ENCODE peak calls at places on chromosomes 13 and 19, in seven cellular contexts. M is HepG2, O is endothelial cell of umbilical vein, Y is HCT116, V is H1, P is K562, B is GM12878. L is an unnamed sample. For H3K9me3, the result is how much of the 10 kb centered on the place peaks cover.

GRCh38 chr19:50361290-50362029 is 4.0 kb downstream of the NAPSA start:
- DNase-seq in M (no peak), O (no peak), Y (peak), V (no peak), P (peak), B (no peak), L (no peak)

GRCh38 chr19:1422360-1422759 is 15.0 kb downstream of the DAZAP1 start:
- DNase-seq in M (no peak), O (no peak), Y (no peak), V (no peak), P (no peak), B (no peak), L (no peak)

GRCh38 chr19:49591731-49592485 is 926 bp downstream of the PRR12 start:
- DNase-seq in M (no peak), O (peak), Y (no peak), V (no peak), P (peak), B (no peak), L (no peak)

GRCh38 chr19:2188708-2189385 is 25.1 kb downstream of the DOT1L start:
- DNase-seq in M (no peak), O (no peak), Y (no peak), V (no peak), P (no peak), B (no peak), L (no peak)

GRCh38 chr19:3471954-3472655 is 8.2 kb downstream of the SMIM24 start:
- DNase-seq in M (no peak), O (peak), Y (no peak), V (no peak), P (peak), B (no peak), L (no peak)

GRCh38 chr19:3176715-3177501 is 1.7 kb upstream of the S1PR4 start:
- DNase-seq in M (no peak), O (no peak), Y (peak), V (no peak), P (peak), B (no peak), L (no peak)

GRCh38 chr13:21055016-21055415 is 6.4 kb downstream of the LATS2 start:
- DNase-seq in M (no peak), O (no peak), Y (no peak), V (no peak), P (no peak), B (no peak), L (no peak)

GRCh38 chr19:55333870-55334269 is 5.8 kb upstream of the KMT5C start:
- DNase-seq in M (peak), O (no peak), Y (no peak), V (no peak), P (no peak), B (no peak), L (no peak)

GRCh38 chr13:40187324-40187795 is 479.1 kb downstream of the FOXO1 start:
- DNase-seq in M (no peak), O (no peak), Y (no peak), V (no peak), P (no peak), B (no peak), L (no peak)

GRCh38 chr19:1101337-1101698 is 2.5 kb upstream of the GPX4 start:
- DNase-seq in M (no peak), O (no peak), Y (no peak), V (no peak), P (no peak), B (no peak), L (no peak)

GRCh38 chr19:38559428-38560401 is 58.0 kb downstream of the MAP4K1 start:
- DNase-seq in M (no peak), O (no peak), Y (no peak), V (no peak), P (no peak), B (peak), L (no peak)

GRCh38 chr13:110254751-110255553 is 52.0 kb downstream of the COL4A1 start:
- DNase-seq in M (no peak), O (no peak), Y (no peak), V (no peak), P (no peak), B (no peak), L (no peak)

GRCh38 chr13:109734002-109734785 is 52.2 kb downstream of the IRS2 start:
- DNase-seq in M (no peak), O (no peak), Y (no peak), V (no peak), P (no peak), B (no peak), L (no peak)

GRCh38 chr19:51272183-51272817 is 21.4 kb downstream of the SIGLECL1 start:
- DNase-seq in M (no peak), O (no peak), Y (no peak), V (no peak), P (peak), B (no peak), L (no peak)

GRCh38 chr13:99958402-99959126 is 13.0 kb downstream of the ZIC5 start:
- DNase-seq in M (no peak), O (no peak), Y (no peak), V (no peak), P (no peak), B (no peak), L (no peak)

GRCh38 chr19:30215248-30215647 is 156.9 kb upstream of the ZNF536 start:
- DNase-seq in M (no peak), O (no peak), Y (no peak), V (no peak), P (no peak), B (no peak), L (no peak)

GRCh38 chr13:110225609-110226008 is 81.3 kb downstream of the COL4A1 start:
- DNase-seq in M (no peak), O (no peak), Y (no peak), V (no peak), P (no peak), B (no peak), L (no peak)

GRCh38 chr19:11560404-11560988 is 1.5 kb upstream of the ELOF1 start:
- DNase-seq in M (peak), O (peak), Y (peak), V (no peak), P (peak), B (peak), L (peak)

GRCh38 chr19:18608102-18608804 is 1.7 kb upstream of the CRLF1 start:
- DNase-seq in M (no peak), O (no peak), Y (no peak), V (no peak), P (no peak), B (no peak), L (no peak)

GRCh38 chr13:108597943-108598342 is 31.5 kb upstream of the MYO16 start:
- DNase-seq in M (peak), O (no peak), Y (no peak), V (no peak), P (no peak), B (no peak), L (no peak)

GRCh38 chr13:57314897-57315520 is 148.0 kb downstream of the PRR20E start:
- DNase-seq in M (no peak), O (no peak), Y (no peak), V (no peak), P (no peak), B (no peak), L (no peak)

GRCh38 chr13:113973218-113974164 is at the start of gene C13orf46:
- DNase-seq in M (peak), O (no peak), Y (no peak), V (no peak), P (no peak), B (no peak), L (no peak)

GRCh38 chr19:3683405-3683865 is 16.8 kb downstream of the PIP5K1C start:
- DNase-seq in M (no peak), O (peak), Y (no peak), V (peak), P (peak), B (no peak), L (peak)

GRCh38 chr19:53883741-53884140 is 1.7 kb downstream of the PRKCG start:
- DNase-seq in M (no peak), O (no peak), Y (no peak), V (no peak), P (no peak), B (no peak), L (no peak)
- TF ChIP-seq EZH2 in M (peak), O (no peak), Y (no peak), V (no peak), P (peak), B (no peak), L (no peak)

DNA sequence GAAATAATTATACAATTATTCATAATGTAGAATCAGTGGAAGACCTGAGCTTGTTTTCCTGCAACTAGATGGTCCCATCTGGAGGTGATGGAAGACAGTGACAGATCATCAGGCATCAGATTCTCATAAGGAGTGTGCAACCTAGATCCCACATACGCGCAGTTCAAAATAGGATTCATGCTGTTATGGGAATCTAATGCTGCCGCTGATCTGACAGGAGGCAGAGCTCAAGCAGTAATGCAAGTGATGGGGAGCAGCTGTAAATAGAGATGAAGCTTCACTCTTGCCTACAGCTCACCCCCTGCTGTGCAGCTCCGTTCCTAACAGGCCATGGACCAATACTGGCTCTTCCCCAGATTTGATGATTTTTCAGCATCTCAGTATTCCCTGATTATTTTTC is 208.4 kb upstream of the RXFP2 start:
- DNase-seq in M (no peak), O (no peak), Y (no peak), V (no peak), P (no peak), B (no peak), L (no peak)
- TF ChIP-seq POLR2AphosphoS5 in M (no peak), O (no peak), Y (no peak), V (no peak), P (no peak), B (no peak), L (no peak)

DNA sequence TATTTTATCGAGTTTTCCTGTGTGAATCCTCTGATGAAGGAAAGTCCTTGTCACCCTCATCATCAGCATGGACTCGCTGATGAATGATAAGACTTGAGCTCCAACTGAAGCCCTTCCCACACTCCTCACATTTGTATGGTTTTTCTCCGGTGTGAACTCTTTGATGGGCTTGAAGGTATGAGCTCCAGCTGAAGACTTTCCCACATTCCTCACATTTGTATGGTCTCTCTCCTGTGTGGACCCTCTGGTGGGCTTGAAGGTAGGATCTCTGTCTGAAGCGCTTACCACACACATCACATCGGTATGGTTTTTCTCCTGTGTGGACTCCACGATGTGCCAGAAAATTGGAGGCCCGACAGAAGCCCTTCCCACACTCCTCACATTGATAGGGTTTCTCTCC is 21.7 kb downstream of the ZNF45 start:
- DNase-seq in M (no peak), O (no peak), Y (no peak), V (no peak), P (no peak), B (no peak), L (no peak)
- H3K9me3 ChIP-seq in M (under half), O (under half), Y (under half), V (half or more), P (under half), B (under half), L (under half)

GRCh38 chr13:112069063-112069726 is 2.2 kb downstream of the SOX1 start:
- DNase-seq in M (no peak), O (no peak), Y (no peak), V (no peak), P (no peak), B (no peak), L (no peak)
- TF ChIP-seq EZH2 in M (no peak), O (peak), Y (no peak), V (peak), P (no peak), B (no peak), L (peak)